ENCODE peak calls at places on chromosomes 12 and 14, in four cellular contexts. One of them, this sample, is unnamed.
A peak's percentile ranks its signal among the peaks of the same experiment; 100 is the strongest.

GRCh38 chr14:50762001-50762930 is 68.7 kb downstream of the NIN start:
- DNase-seq in tibial artery: no peak
- DNase-seq in HepG2: no peak
- DNase-seq in keratinocyte: no peak
- DNase-seq in this sample: no peak

GRCh38 chr12:63930971-63931370 is 86.5 kb downstream of the SRGAP1 start:
- DNase-seq in tibial artery: no peak
- DNase-seq in HepG2: no peak
- DNase-seq in keratinocyte: no peak
- DNase-seq in this sample: no peak

GRCh38 chr12:4046150-4046845 is 173.1 kb upstream of the PARP11 start:
- DNase-seq in tibial artery: no peak
- DNase-seq in HepG2: no peak
- DNase-seq in keratinocyte: no peak
- DNase-seq in this sample: no peak

GRCh38 chr12:106248849-106249371 is 1.1 kb upstream of the CKAP4 start:
- DNase-seq in tibial artery: peak; percentile 31
- DNase-seq in HepG2: no peak
- DNase-seq in keratinocyte: no peak
- DNase-seq in this sample: no peak

GRCh38 chr14:74409441-74409840 is 16.6 kb downstream of the SYNDIG1L start:
- DNase-seq in tibial artery: no peak
- DNase-seq in HepG2: no peak
- DNase-seq in keratinocyte: no peak
- DNase-seq in this sample: no peak

GRCh38 chr12:69501154-69501895 is 31.1 kb downstream of the FRS2 start:
- DNase-seq in tibial artery: no peak
- DNase-seq in HepG2: no peak
- DNase-seq in keratinocyte: peak; percentile 19
- DNase-seq in this sample: no peak

GRCh38 chr14:36513012-36513420 is 7.0 kb downstream of the NKX2-1 start:
- DNase-seq in tibial artery: no peak
- DNase-seq in HepG2: no peak
- DNase-seq in keratinocyte: no peak
- DNase-seq in this sample: no peak

GRCh38 chr12:120457133-120457532 is 10.9 kb downstream of the GATC start:
- DNase-seq in tibial artery: no peak
- DNase-seq in HepG2: peak; percentile 24
- DNase-seq in keratinocyte: no peak
- DNase-seq in this sample: no peak

GRCh38 chr14:92759300-92759678 is 10.9 kb upstream of the LGMN start:
- DNase-seq in tibial artery: no peak
- DNase-seq in HepG2: no peak
- DNase-seq in keratinocyte: no peak
- DNase-seq in this sample: peak; percentile 45

GRCh38 chr12:52324068-52324444 is 2.9 kb upstream of the KRT83 start:
- DNase-seq in tibial artery: no peak
- DNase-seq in HepG2: no peak
- DNase-seq in keratinocyte: no peak
- DNase-seq in this sample: no peak

GRCh38 chr12:34393821-34394150 is 371.5 kb downstream of the ALG10 start:
- DNase-seq in tibial artery: no peak
- DNase-seq in HepG2: no peak
- DNase-seq in keratinocyte: no peak
- DNase-seq in this sample: no peak

GRCh38 chr12:62757048-62757447 is 177.9 kb downstream of the PPM1H start:
- DNase-seq in tibial artery: no peak
- DNase-seq in HepG2: no peak
- DNase-seq in keratinocyte: no peak
- DNase-seq in this sample: no peak

GRCh38 chr12:12683725-12684124 is 12.3 kb downstream of the GPR19 start:
- DNase-seq in tibial artery: no peak
- DNase-seq in HepG2: no peak
- DNase-seq in keratinocyte: no peak
- DNase-seq in this sample: no peak

DNA sequence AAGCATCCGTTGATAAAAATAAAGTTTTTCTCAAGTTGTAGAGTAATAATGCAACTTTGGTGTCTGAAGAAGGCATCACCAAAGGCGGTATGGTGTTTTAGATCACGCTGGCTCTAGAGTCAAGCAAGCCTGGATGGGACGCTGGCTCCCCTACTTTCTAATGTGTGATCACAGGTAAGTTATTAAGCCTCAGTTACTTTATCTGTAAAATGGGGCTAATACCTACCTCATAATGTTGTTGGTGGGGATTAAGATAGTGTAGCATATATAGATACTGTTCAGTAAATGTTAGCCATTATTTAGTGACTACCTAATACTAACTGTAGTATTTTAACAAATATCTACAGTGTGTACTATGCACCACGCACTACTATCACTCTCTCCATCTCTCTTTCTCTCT is 45.8 kb downstream of the SLC38A1 start:
- DNase-seq in tibial artery: no peak
- DNase-seq in HepG2: no peak
- DNase-seq in keratinocyte: no peak
- DNase-seq in this sample: no peak
- TF ChIP-seq CTCF in tibial artery: no peak
- TF ChIP-seq CTCF in HepG2: no peak
- TF ChIP-seq CTCF in keratinocyte: no peak
- TF ChIP-seq CTCF in this sample: no peak

GRCh38 chr12:26744697-26745440 is 88.1 kb downstream of the ITPR2 start:
- DNase-seq in tibial artery: no peak
- DNase-seq in HepG2: peak; percentile 100
- DNase-seq in keratinocyte: no peak
- DNase-seq in this sample: no peak
- H3K4me3 ChIP-seq in tibial artery: no peak overlapping the region
- H3K4me3 ChIP-seq in HepG2: no peak overlapping the region
- H3K4me3 ChIP-seq in keratinocyte: no peak overlapping the region
- H3K4me3 ChIP-seq in this sample: no peak overlapping the region

GRCh38 chr14:76947078-76947837 is 81.2 kb downstream of the IRF2BPL start:
- DNase-seq in tibial artery: peak; percentile 83
- DNase-seq in HepG2: peak; percentile 74
- DNase-seq in keratinocyte: no peak
- DNase-seq in this sample: peak; percentile 92

GRCh38 chr14:76947838-76948184 is 80.7 kb downstream of the IRF2BPL start:
- DNase-seq in tibial artery: no peak
- DNase-seq in HepG2: no peak
- DNase-seq in keratinocyte: no peak
- DNase-seq in this sample: no peak

GRCh38 chr14:76948213-76948947 is 80.1 kb downstream of the IRF2BPL start:
- DNase-seq in tibial artery: no peak
- DNase-seq in HepG2: peak; percentile 46
- DNase-seq in keratinocyte: no peak
- DNase-seq in this sample: no peak

GRCh38 chr14:76950043-76951020 is 78.2 kb downstream of the IRF2BPL start:
- DNase-seq in tibial artery: no peak
- DNase-seq in HepG2: no peak
- DNase-seq in keratinocyte: no peak
- DNase-seq in this sample: no peak

DNA sequence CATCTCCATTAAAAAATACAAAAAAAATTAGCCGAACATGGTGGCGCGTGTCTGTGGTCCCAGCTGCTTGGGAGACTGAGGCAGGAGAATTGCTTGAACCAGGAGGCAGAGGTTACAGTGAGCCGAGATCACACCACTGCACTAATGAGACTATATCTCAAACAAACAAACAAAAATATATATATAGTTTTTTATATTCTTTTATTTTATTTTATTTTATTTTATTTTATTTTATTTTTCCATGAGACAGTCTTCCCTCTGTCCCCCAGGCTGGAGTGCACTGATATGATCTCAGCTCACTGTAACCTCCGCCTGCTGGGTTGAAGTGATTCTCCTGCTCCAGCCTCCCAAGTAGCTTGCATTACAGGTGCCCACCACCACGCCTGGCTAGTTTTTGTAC is 79.5 kb downstream of the IRF2BPL start:
- DNase-seq in tibial artery: no peak
- DNase-seq in HepG2: no peak
- DNase-seq in keratinocyte: no peak
- DNase-seq in this sample: no peak
- H3K4me1 ChIP-seq in tibial artery: peaks cover 67% of the 10 kb centered on the region
- H3K4me1 ChIP-seq in HepG2: peaks cover 84% of the 10 kb centered on the region
- H3K4me1 ChIP-seq in keratinocyte: peaks cover 46% of the 10 kb centered on the region
- H3K4me1 ChIP-seq in this sample: peaks cover 48% of the 10 kb centered on the region

GRCh38 chr14:69288001-69288771 is 28.2 kb downstream of the GALNT16 start:
- DNase-seq in tibial artery: peak; percentile 40
- DNase-seq in HepG2: peak; percentile 23
- DNase-seq in keratinocyte: no peak
- DNase-seq in this sample: no peak
- TF ChIP-seq CTCF in tibial artery: peak; percentile 46
- TF ChIP-seq CTCF in HepG2: peak; percentile 67
- TF ChIP-seq CTCF in keratinocyte: peak; percentile 5
- TF ChIP-seq CTCF in this sample: peak; percentile 23

GRCh38 chr14:60658116-60658515 is 8.8 kb upstream of the SIX1 start:
- DNase-seq in tibial artery: no peak
- DNase-seq in HepG2: no peak
- DNase-seq in keratinocyte: no peak
- DNase-seq in this sample: no peak
- H3K4me3 ChIP-seq in tibial artery: peak overlapping the region; percentile 78
- H3K4me3 ChIP-seq in HepG2: no peak overlapping the region
- H3K4me3 ChIP-seq in keratinocyte: no peak overlapping the region
- H3K4me3 ChIP-seq in this sample: peak overlapping the region; percentile 87

DNA sequence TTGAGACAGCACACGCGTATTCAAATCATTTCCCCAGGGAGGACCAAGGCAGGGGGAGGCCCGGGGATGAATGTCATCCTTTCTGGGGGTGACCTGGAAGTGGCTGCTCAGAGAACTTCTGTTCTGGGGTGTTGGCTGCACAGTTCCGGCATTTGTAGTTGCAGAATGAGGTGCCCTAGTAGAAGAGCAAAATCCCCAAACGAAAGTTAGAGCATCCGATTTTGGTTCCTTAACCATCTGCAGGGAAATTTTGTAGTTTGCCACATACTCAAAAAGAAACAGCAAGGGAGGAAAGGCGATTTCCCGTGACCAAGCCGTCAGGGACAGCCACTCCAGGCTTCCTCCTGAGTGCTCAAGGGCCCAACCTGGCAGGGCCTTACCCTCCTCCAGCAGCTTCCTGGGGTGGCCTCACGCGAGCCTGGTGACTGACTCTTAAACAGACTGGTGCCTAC is 13.0 kb upstream of the TRAF3 start:
- DNase-seq in tibial artery: no peak
- DNase-seq in HepG2: no peak
- DNase-seq in keratinocyte: no peak
- DNase-seq in this sample: no peak
- H3K4me1 ChIP-seq in tibial artery: no peaks in the 10 kb centered on the region
- H3K4me1 ChIP-seq in HepG2: peaks cover 14% of the 10 kb centered on the region
- H3K4me1 ChIP-seq in keratinocyte: no peaks in the 10 kb centered on the region
- H3K4me1 ChIP-seq in this sample: no peaks in the 10 kb centered on the region

This sample was measured in hepatocyte.